ENCODE peak calls at places on chromosome 5, in ten cellular contexts. G is B cell, H is kidney, S is psoas muscle, Z is stomach, X is coronary artery, B is lower leg skin, T is body of pancreas, M is astrocyte of the cerebellum, L is A549. N is an unnamed sample.

GRCh38 chr5:78792342-78793055 is 143.9 kb upstream of the LHFPL2 start:
- DNase-seq in G (no peak), H (no peak), S (no peak), Z (no peak), X (no peak), B (no peak), T (no peak), M (no peak), L (no peak), N (no peak)

GRCh38 chr5:150633424-150633823 is 7.0 kb upstream of the SYNPO start:
- DNase-seq in G (no peak), H (no peak), S (no peak), Z (no peak), X (no peak), B (no peak), T (no peak), M (no peak), L (no peak), N (no peak)

GRCh38 chr5:98813755-98814154 is 40.3 kb downstream of the RGMB start:
- DNase-seq in G (no peak), H (no peak), S (no peak), Z (no peak), X (no peak), B (no peak), T (no peak), M (no peak), L (no peak), N (no peak)

GRCh38 chr5:159097461-159098284 is 2.0 kb downstream of the EBF1 start:
- DNase-seq in G (peak), H (peak), S (peak), Z (no peak), X (no peak), B (peak), T (no peak), M (no peak), L (no peak), N (no peak)

GRCh38 chr5:1311443-1312055 is 16.7 kb upstream of the TERT start:
- DNase-seq in G (no peak), H (peak), S (no peak), Z (no peak), X (peak), B (no peak), T (no peak), M (no peak), L (no peak), N (peak)

GRCh38 chr5:78547731-78548189 is 100.8 kb downstream of the LHFPL2 start:
- DNase-seq in G (no peak), H (peak), S (peak), Z (no peak), X (peak), B (peak), T (peak), M (peak), L (no peak), N (no peak)

GRCh38 chr5:172052454-172053236 is 46.2 kb upstream of the FBXW11 start:
- DNase-seq in G (no peak), H (peak), S (peak), Z (peak), X (no peak), B (no peak), T (no peak), M (peak), L (no peak), N (no peak)

GRCh38 chr5:59038169-59039002 is 455.5 kb downstream of the RAB3C start:
- DNase-seq in G (no peak), H (no peak), S (peak), Z (no peak), X (peak), B (no peak), T (no peak), M (no peak), L (peak), N (no peak)

GRCh38 chr5:81350507-81350906 is 43.4 kb downstream of the ACOT12 start:
- DNase-seq in G (no peak), H (no peak), S (no peak), Z (no peak), X (no peak), B (no peak), T (no peak), M (no peak), L (no peak), N (no peak)

GRCh38 chr5:75856056-75856455 is 138.8 kb upstream of the POC5 start:
- DNase-seq in G (no peak), H (no peak), S (no peak), Z (no peak), X (no peak), B (no peak), T (no peak), M (no peak), L (no peak), N (no peak)

GRCh38 chr5:123937230-123937629 is 425.3 kb downstream of the CSNK1G3 start:
- DNase-seq in G (no peak), H (no peak), S (no peak), Z (no peak), X (no peak), B (peak), T (no peak), M (peak), L (peak), N (no peak)
- TF ChIP-seq CTCF in G (peak), H (peak), S (peak), Z (peak), X (no peak), B (no peak), T (peak), M (peak), L (peak), N (no peak)

GRCh38 chr5:95786821-95787408 is 35.6 kb downstream of the GLRX start:
- DNase-seq in G (no peak), H (no peak), S (no peak), Z (no peak), X (no peak), B (no peak), T (no peak), M (no peak), L (no peak), N (no peak)
- TF ChIP-seq CTCF in G (no peak), H (no peak), S (no peak), Z (no peak), X (no peak), B (no peak), T (no peak), M (no peak), L (no peak), N (no peak)

GRCh38 chr5:116023619-116024018 is 8.7 kb upstream of the ARL14EPL start:
- DNase-seq in G (no peak), H (no peak), S (no peak), Z (no peak), X (no peak), B (no peak), T (no peak), M (no peak), L (no peak), N (no peak)
- TF ChIP-seq CTCF in G (no peak), H (no peak), S (no peak), Z (no peak), X (no peak), B (no peak), T (no peak), M (no peak), L (no peak), N (no peak)

GRCh38 chr5:33973271-33973670 is 11.2 kb downstream of the SLC45A2 start:
- DNase-seq in G (no peak), H (no peak), S (no peak), Z (no peak), X (no peak), B (no peak), T (no peak), M (no peak), L (no peak), N (no peak)

GRCh38 chr5:33968133-33969005 is 16.1 kb downstream of the SLC45A2 start:
- DNase-seq in G (no peak), H (no peak), S (no peak), Z (no peak), X (no peak), B (no peak), T (no peak), M (no peak), L (no peak), N (no peak)

GRCh38 chr5:33964132-33964531 is 20.4 kb downstream of the SLC45A2 start:
- DNase-seq in G (no peak), H (no peak), S (no peak), Z (no peak), X (no peak), B (no peak), T (no peak), M (no peak), L (no peak), N (no peak)

DNA sequence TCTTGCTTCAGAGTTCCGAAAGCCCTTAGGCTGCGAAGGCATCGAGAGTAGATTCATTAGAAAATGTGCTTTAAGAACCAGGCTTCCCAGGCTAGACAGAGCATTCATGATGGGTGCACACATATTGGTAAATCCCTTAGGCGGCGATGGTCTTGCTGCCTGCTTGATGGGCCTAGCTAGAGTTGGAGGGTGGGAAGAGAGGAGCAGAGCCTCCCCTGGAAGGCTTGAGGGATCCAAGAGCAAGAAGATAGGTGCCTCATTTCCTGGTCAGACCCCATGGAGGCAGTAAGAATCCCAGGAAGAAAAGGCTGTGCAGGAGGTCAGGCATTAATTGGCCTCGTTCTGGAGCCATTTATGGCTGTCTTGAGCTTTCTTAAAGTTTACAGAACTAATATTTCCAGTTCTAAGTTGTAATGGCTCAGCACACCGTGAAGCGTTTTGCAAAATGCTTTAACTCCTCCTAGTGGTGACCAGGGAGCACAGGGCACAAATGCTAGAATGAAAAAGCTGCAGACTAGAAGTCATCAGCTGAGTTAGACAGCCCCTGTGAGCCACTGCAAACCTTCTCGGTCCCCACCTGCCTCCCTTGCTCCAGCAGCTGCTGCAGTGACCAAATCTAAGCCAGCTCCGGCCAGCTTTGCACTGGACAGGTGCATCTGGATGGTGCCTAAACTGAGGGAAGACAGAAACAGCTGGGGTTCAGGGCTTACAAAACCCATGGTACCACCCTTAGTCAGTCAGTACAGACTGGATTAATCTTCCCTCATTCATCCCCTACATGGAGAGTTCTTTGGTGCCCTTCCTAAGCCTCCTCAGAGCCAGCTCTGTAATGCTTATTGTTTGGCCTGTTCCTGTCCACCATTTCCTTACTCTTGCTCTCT is 14.7 kb downstream of the SLC45A2 start:
- DNase-seq in G (peak), H (no peak), S (no peak), Z (no peak), X (no peak), B (no peak), T (peak), M (peak), L (peak), N (no peak)
- TF ChIP-seq CTCF in G (peak), H (peak), S (peak), Z (peak), X (peak), B (no peak), T (peak), M (peak), L (peak), N (peak)

N was measured in mesothelial cell of epicardium.